ENCODE peak calls at places on chromosomes 12 and 14, in five cellular contexts. One of them, this sample, is unnamed.

GRCh38 chr12:94649349-94650142 is 811 bp downstream of the TMCC3 start:
- DNase-seq in endothelial cell of umbilical vein: peak
- DNase-seq in heart left ventricle: peak
- DNase-seq in transverse colon: peak
- DNase-seq in body of pancreas: peak
- DNase-seq in this sample: peak

GRCh38 chr14:83826838-83827237 is 1703.1 kb upstream of the FLRT2 start:
- DNase-seq in transverse colon: no peak
- DNase-seq in body of pancreas: no peak
- DNase-seq in heart left ventricle: no peak
- DNase-seq in endothelial cell of umbilical vein: no peak
- DNase-seq in this sample: no peak

GRCh38 chr12:96500686-96501085 is 11.3 kb downstream of the CFAP54 start:
- DNase-seq in transverse colon: no peak
- DNase-seq in heart left ventricle: no peak
- DNase-seq in body of pancreas: no peak
- DNase-seq in endothelial cell of umbilical vein: no peak
- DNase-seq in this sample: peak

GRCh38 chr14:74065746-74066575 is 18.3 kb downstream of the ALDH6A1 start:
- DNase-seq in transverse colon: no peak
- DNase-seq in body of pancreas: no peak
- DNase-seq in endothelial cell of umbilical vein: peak
- DNase-seq in heart left ventricle: no peak
- DNase-seq in this sample: no peak

GRCh38 chr12:15186593-15186992 is 34.6 kb downstream of the RERG start:
- DNase-seq in transverse colon: no peak
- DNase-seq in heart left ventricle: no peak
- DNase-seq in endothelial cell of umbilical vein: no peak
- DNase-seq in body of pancreas: peak
- DNase-seq in this sample: no peak

GRCh38 chr14:26636571-26636970 is 38.7 kb upstream of the NOVA1 start:
- DNase-seq in transverse colon: no peak
- DNase-seq in endothelial cell of umbilical vein: no peak
- DNase-seq in body of pancreas: no peak
- DNase-seq in heart left ventricle: no peak
- DNase-seq in this sample: no peak

GRCh38 chr14:64971890-64972785 is at the start of gene RAB15:
- DNase-seq in transverse colon: peak
- DNase-seq in endothelial cell of umbilical vein: peak
- DNase-seq in heart left ventricle: peak
- DNase-seq in body of pancreas: peak
- DNase-seq in this sample: no peak

GRCh38 chr14:73755434-73756014 is 41.3 kb upstream of the PNMA1 start:
- DNase-seq in transverse colon: peak
- DNase-seq in heart left ventricle: peak
- DNase-seq in body of pancreas: no peak
- DNase-seq in endothelial cell of umbilical vein: peak
- DNase-seq in this sample: peak

GRCh38 chr12:130514149-130514551 is 176.5 kb downstream of the PIWIL1 start:
- DNase-seq in body of pancreas: no peak
- DNase-seq in transverse colon: no peak
- DNase-seq in endothelial cell of umbilical vein: no peak
- DNase-seq in heart left ventricle: no peak
- DNase-seq in this sample: no peak

GRCh38 chr12:127588224-127588623 is 678.7 kb upstream of the TMEM132C start:
- DNase-seq in endothelial cell of umbilical vein: no peak
- DNase-seq in body of pancreas: peak
- DNase-seq in heart left ventricle: no peak
- DNase-seq in transverse colon: no peak
- DNase-seq in this sample: no peak

GRCh38 chr14:104294983-104295680 is 156.7 kb downstream of the KIF26A start:
- DNase-seq in transverse colon: peak
- DNase-seq in heart left ventricle: peak
- DNase-seq in body of pancreas: no peak
- DNase-seq in endothelial cell of umbilical vein: no peak
- DNase-seq in this sample: no peak

GRCh38 chr12:94622475-94622874 is 27.9 kb downstream of the TMCC3 start:
- DNase-seq in heart left ventricle: no peak
- DNase-seq in body of pancreas: no peak
- DNase-seq in transverse colon: no peak
- DNase-seq in endothelial cell of umbilical vein: peak
- DNase-seq in this sample: no peak

GRCh38 chr14:90827919-90828610 is 11.8 kb upstream of the TTC7B start:
- DNase-seq in endothelial cell of umbilical vein: peak
- DNase-seq in transverse colon: peak
- DNase-seq in body of pancreas: peak
- DNase-seq in heart left ventricle: peak
- DNase-seq in this sample: peak
- TF ChIP-seq POLR2A in endothelial cell of umbilical vein: peak
- TF ChIP-seq POLR2A in transverse colon: no peak
- TF ChIP-seq POLR2A in body of pancreas: peak
- TF ChIP-seq POLR2A in heart left ventricle: peak
- TF ChIP-seq POLR2A in this sample: peak

DNA sequence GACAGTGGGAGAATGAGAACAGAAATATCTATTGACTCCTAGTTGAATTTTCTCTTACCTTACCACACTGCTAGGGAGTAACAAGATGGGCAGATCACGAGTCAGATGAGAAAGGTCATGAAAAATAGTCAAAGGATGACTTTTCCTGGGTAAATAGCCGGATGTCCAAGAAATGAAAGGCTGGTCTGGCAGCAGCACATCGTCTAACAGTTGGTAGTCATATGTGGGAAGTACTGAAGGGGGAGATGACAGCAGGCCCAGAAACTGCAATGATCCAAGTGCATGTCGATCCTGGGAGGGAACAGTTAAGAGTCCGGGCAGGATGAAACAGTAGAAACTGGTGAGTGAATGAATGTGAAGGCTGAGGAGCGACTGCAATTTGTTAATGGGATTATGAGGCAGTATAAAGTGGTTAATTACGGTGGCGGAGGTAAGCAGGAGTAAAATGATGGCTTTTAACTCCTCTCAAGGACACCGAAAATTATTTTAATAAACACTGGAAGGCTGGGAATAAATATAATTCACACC is 1.2 kb upstream of the ERC1 start:
- DNase-seq in endothelial cell of umbilical vein: peak
- DNase-seq in heart left ventricle: peak
- DNase-seq in transverse colon: peak
- DNase-seq in body of pancreas: peak
- DNase-seq in this sample: peak
- TF ChIP-seq CTCF in endothelial cell of umbilical vein: no peak
- TF ChIP-seq CTCF in heart left ventricle: no peak
- TF ChIP-seq CTCF in transverse colon: no peak
- TF ChIP-seq CTCF in body of pancreas: no peak
- TF ChIP-seq CTCF in this sample: no peak

GRCh38 chr14:61596985-61597384 is 98.3 kb upstream of the HIF1A start:
- DNase-seq in heart left ventricle: no peak
- DNase-seq in endothelial cell of umbilical vein: peak
- DNase-seq in body of pancreas: no peak
- DNase-seq in transverse colon: no peak
- DNase-seq in this sample: no peak

GRCh38 chr14:61599959-61600358 is 95.4 kb upstream of the HIF1A start:
- DNase-seq in endothelial cell of umbilical vein: no peak
- DNase-seq in heart left ventricle: no peak
- DNase-seq in body of pancreas: no peak
- DNase-seq in transverse colon: no peak
- DNase-seq in this sample: no peak

GRCh38 chr14:61602733-61603077 is 92.6 kb upstream of the HIF1A start:
- DNase-seq in transverse colon: no peak
- DNase-seq in body of pancreas: no peak
- DNase-seq in heart left ventricle: no peak
- DNase-seq in endothelial cell of umbilical vein: no peak
- DNase-seq in this sample: no peak

GRCh38 chr14:61601923-61602732 is 93.2 kb upstream of the HIF1A start:
- DNase-seq in body of pancreas: no peak
- DNase-seq in transverse colon: no peak
- DNase-seq in heart left ventricle: no peak
- DNase-seq in endothelial cell of umbilical vein: no peak
- DNase-seq in this sample: no peak

DNA sequence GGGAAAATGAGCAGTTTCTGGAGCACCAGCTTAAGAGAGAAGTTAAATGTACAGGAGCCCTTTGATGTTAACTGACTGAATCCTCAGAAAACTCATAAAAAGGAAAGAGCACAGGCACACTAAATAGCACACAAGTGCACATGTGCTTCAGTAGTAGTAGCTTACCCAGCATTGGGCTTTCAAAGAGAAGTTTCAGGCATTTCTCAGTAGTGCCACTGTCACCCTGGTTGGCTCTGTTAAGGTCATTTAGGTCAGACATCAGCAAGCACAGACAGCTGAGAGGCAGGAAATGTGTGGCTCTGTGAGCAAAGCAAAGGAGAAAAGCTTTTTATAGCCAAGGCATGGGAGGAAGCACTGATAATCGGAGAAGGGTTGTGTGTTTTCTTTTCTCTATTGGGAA is 96.3 kb upstream of the HIF1A start:
- DNase-seq in endothelial cell of umbilical vein: peak
- DNase-seq in body of pancreas: no peak
- DNase-seq in transverse colon: no peak
- DNase-seq in heart left ventricle: no peak
- DNase-seq in this sample: no peak
- TF ChIP-seq POLR2A in endothelial cell of umbilical vein: no peak
- TF ChIP-seq POLR2A in body of pancreas: no peak
- TF ChIP-seq POLR2A in transverse colon: no peak
- TF ChIP-seq POLR2A in heart left ventricle: no peak
- TF ChIP-seq POLR2A in this sample: no peak

GRCh38 chr14:61264699-61265098 is 16.4 kb downstream of the TMEM30B start:
- DNase-seq in body of pancreas: no peak
- DNase-seq in transverse colon: no peak
- DNase-seq in heart left ventricle: no peak
- DNase-seq in endothelial cell of umbilical vein: no peak
- DNase-seq in this sample: no peak

GRCh38 chr14:61264022-61264571 is 17.0 kb downstream of the TMEM30B start:
- DNase-seq in endothelial cell of umbilical vein: no peak
- DNase-seq in heart left ventricle: no peak
- DNase-seq in transverse colon: no peak
- DNase-seq in body of pancreas: no peak
- DNase-seq in this sample: no peak

GRCh38 chr14:61262082-61262481 is 19.1 kb downstream of the TMEM30B start:
- DNase-seq in heart left ventricle: no peak
- DNase-seq in body of pancreas: no peak
- DNase-seq in transverse colon: no peak
- DNase-seq in endothelial cell of umbilical vein: no peak
- DNase-seq in this sample: no peak

GRCh38 chr14:61258985-61259384 is 22.2 kb downstream of the TMEM30B start:
- DNase-seq in transverse colon: no peak
- DNase-seq in endothelial cell of umbilical vein: no peak
- DNase-seq in heart left ventricle: no peak
- DNase-seq in body of pancreas: no peak
- DNase-seq in this sample: no peak

DNA sequence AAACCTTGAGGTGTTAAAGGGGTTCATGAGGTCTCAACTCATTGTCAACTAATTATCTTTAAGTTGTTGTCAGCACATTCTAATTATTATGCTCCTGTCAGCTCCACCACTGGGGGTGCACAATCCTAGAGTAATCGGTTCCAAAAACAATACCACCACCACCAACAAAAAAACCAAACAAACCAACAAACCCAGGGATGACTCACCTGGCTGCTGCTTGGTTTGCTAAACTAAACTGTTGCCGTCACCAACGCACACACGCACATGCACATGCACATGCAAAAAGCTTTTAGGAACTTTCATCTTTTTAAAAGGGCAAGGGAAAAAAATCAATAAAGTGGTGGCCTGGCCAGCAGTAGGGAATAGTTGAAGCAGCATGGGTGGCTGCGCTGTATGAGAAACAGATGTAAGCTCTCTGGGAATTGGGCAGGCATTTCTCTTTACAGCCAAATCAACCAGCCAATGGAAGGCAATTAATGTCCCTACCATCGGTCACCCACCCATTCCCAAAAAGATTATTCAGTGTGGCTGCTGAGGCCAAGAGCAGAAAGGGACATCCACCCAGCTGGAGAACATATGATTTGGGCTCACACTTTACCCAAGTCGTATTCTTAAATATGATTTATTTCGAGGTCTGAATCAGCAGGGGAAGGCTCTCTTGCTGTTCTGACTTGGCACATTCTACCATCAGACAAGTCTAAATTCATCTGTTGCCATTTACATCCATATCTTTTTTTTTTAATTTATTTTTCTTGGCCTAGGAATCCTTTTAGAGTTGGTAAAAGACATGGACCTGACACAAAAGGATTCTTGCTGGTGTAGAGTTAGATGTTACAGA is 20.0 kb downstream of the TMEM30B start:
- DNase-seq in heart left ventricle: no peak
- DNase-seq in endothelial cell of umbilical vein: no peak
- DNase-seq in transverse colon: no peak
- DNase-seq in body of pancreas: peak
- DNase-seq in this sample: no peak
- TF ChIP-seq CTCF in heart left ventricle: no peak
- TF ChIP-seq CTCF in endothelial cell of umbilical vein: peak
- TF ChIP-seq CTCF in transverse colon: no peak
- TF ChIP-seq CTCF in body of pancreas: no peak
- TF ChIP-seq CTCF in this sample: no peak

GRCh38 chr14:55327179-55327578 is 56.0 kb downstream of the FBXO34 start:
- DNase-seq in endothelial cell of umbilical vein: no peak
- DNase-seq in body of pancreas: no peak
- DNase-seq in transverse colon: no peak
- DNase-seq in heart left ventricle: no peak
- DNase-seq in this sample: no peak
- TF ChIP-seq POLR2A in endothelial cell of umbilical vein: no peak
- TF ChIP-seq POLR2A in body of pancreas: no peak
- TF ChIP-seq POLR2A in transverse colon: no peak
- TF ChIP-seq POLR2A in heart left ventricle: no peak
- TF ChIP-seq POLR2A in this sample: no peak

DNA sequence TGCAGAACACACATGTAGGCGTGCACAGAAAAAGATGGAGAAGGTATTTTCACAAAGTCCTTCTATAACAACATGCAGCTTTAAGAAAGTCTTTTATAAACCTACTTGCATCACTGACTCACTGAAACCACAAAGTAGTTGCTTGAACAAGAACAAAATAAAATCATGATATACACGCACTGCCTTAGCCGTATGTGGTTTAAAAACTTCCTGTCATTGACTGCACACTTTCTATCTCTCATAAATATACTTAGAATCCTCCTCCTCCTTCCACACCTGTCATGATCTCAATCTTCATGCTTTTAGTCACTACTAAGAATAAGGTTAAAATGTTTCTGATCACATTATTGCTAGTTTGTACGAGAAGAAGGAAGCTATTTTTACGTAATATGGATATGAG is 31.8 kb upstream of the RAD51AP1 start:
- DNase-seq in body of pancreas: no peak
- DNase-seq in endothelial cell of umbilical vein: no peak
- DNase-seq in heart left ventricle: no peak
- DNase-seq in transverse colon: no peak
- DNase-seq in this sample: no peak
- TF ChIP-seq CTCF in body of pancreas: no peak
- TF ChIP-seq CTCF in endothelial cell of umbilical vein: no peak
- TF ChIP-seq CTCF in heart left ventricle: no peak
- TF ChIP-seq CTCF in transverse colon: no peak
- TF ChIP-seq CTCF in this sample: no peak